ENCODE peak calls at places on chromosomes 7 and 10, in eight cellular contexts. U is IMR-90, R is heart left ventricle, P is AG04450, M is WERI-Rb-1, G is tibial nerve, X is hepatocyte, C is RWPE1. D is an unnamed sample.

GRCh38 chr10:68132391-68132790 is 23.1 kb downstream of the MYPN start:
- DNase-seq in U (no peak), R (no peak), P (no peak), M (no peak), G (no peak), X (no peak), C (no peak), D (no peak)

GRCh38 chr10:70652761-70653657 is 19.3 kb upstream of the ADAMTS14 start:
- DNase-seq in U (peak), R (peak), P (peak), M (no peak), G (no peak), X (peak), C (peak), D (peak)

GRCh38 chr7:67573639-67574038 is 577.0 kb downstream of the TYW1 start:
- DNase-seq in U (no peak), R (no peak), P (no peak), M (no peak), G (no peak), X (no peak), C (no peak), D (no peak)

GRCh38 chr10:76080406-76080805 is 649.0 kb downstream of the LRMDA start:
- DNase-seq in U (peak), R (no peak), P (peak), M (no peak), G (no peak), X (no peak), C (no peak), D (no peak)

GRCh38 chr10:61487506-61487905 is 34.3 kb upstream of the TMEM26 start:
- DNase-seq in U (peak), R (no peak), P (no peak), M (no peak), G (no peak), X (no peak), C (peak), D (no peak)

GRCh38 chr7:125256446-125256845 is 326.8 kb upstream of the POT1 start:
- DNase-seq in U (no peak), R (no peak), P (no peak), M (no peak), G (no peak), X (peak), C (no peak), D (no peak)

GRCh38 chr10:36493511-36493880 is 631.9 kb upstream of the ANKRD30A start:
- DNase-seq in U (peak), R (no peak), P (no peak), M (no peak), G (no peak), X (no peak), C (peak), D (no peak)

GRCh38 chr10:22427101-22427500 is 81.8 kb downstream of the SPAG6 start:
- DNase-seq in U (peak), R (no peak), P (no peak), M (no peak), G (no peak), X (peak), C (peak), D (no peak)

GRCh38 chr7:2508327-2509231 is 11.0 kb upstream of the LFNG start:
- DNase-seq in U (peak), R (peak), P (no peak), M (peak), G (peak), X (no peak), C (no peak), D (peak)

DNA sequence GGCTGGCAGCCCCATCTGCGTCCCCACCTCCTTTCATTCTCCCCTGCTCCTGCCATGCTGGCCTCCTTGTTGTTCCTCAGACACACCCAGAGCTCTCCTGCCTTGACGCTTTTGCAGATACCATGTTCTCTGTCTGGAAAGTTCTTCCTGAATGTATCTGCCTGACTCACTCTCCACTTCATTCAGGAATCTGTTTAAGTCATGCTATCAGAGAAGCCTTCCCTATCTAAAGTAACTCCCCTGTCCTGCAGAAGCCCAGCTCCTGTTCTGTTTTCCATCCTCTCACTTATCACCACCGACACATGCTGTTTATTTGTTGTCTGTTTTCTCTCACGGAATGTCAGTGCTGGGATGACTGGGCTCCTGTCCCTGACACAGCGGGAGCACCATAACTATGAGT is 82.0 kb downstream of the AFAP1L2 start:
- DNase-seq in U (peak), R (no peak), P (no peak), M (no peak), G (no peak), X (peak), C (no peak), D (no peak)
- H3K27ac ChIP-seq in U (no peak), R (peak), P (no peak), M (no peak), G (no peak), X (peak), C (peak), D (peak)

DNA sequence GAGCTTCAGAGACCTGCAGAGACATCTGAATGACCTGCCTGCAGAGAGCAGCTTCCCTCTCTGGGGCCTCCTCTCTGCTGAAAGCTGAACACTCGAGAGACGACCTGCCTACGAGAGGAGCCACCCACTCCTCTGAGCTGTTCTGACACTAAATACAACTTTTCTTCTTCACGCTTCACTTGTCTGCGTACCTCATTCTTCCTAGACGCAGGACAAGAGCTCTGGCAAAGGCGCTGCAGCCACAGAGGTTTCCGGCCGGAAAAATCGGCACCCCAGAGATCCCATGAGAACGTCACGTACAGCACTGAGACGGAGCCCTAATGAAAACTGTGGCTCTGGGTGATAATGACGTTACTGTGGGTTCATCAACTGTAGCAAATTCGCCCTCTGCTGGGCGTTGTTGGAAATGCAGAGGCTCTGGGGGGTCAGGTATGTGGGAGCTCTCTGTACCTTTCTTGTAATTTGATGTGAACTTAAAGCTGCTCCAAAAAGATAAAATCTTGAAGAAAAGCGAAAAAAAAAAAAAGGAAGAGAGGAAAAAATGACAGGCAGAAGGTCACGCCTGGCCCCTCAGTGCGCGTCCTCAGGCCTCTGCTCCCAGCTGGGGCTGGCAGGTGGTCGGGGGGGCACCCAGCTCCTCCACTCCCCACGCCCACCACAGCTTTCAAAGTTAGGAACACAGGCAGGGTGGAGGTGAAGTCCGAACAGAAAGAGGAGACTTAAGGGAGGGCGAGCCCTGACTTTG is 120.7 kb downstream of the DYNC2I1 start:
- DNase-seq in U (peak), R (peak), P (peak), M (peak), G (peak), X (peak), C (peak), D (peak)
- TF ChIP-seq CTCF in U (peak), R (peak), P (peak), M (peak), G (peak), X (peak), C (peak), D (peak)

GRCh38 chr7:29857654-29858053 is 51.3 kb downstream of the WIPF3 start:
- DNase-seq in U (no peak), R (no peak), P (no peak), M (no peak), G (no peak), X (no peak), C (no peak), D (no peak)
- H3K27ac ChIP-seq in U (no peak), R (no peak), P (no peak), M (no peak), G (no peak), X (no peak), C (no peak), D (no peak)

GRCh38 chr7:41045556-41046123 is 657.2 kb downstream of the INHBA start:
- DNase-seq in U (no peak), R (no peak), P (no peak), M (no peak), G (no peak), X (peak), C (peak), D (no peak)
- TF ChIP-seq CTCF in U (no peak), R (no peak), P (no peak), M (no peak), G (no peak), X (peak), C (no peak), D (no peak)

GRCh38 chr7:70459546-70459945 is 672.4 kb upstream of the GALNT17 start:
- DNase-seq in U (no peak), R (no peak), P (no peak), M (no peak), G (no peak), X (no peak), C (peak), D (no peak)

GRCh38 chr7:70456729-70457128 is 675.2 kb upstream of the GALNT17 start:
- DNase-seq in U (no peak), R (no peak), P (no peak), M (no peak), G (no peak), X (no peak), C (no peak), D (no peak)

GRCh38 chr7:70457477-70458194 is 674.3 kb upstream of the GALNT17 start:
- DNase-seq in U (no peak), R (no peak), P (no peak), M (no peak), G (no peak), X (peak), C (no peak), D (no peak)

GRCh38 chr7:70458195-70458695 is 673.7 kb upstream of the GALNT17 start:
- DNase-seq in U (no peak), R (peak), P (no peak), M (no peak), G (no peak), X (no peak), C (no peak), D (no peak)

DNA sequence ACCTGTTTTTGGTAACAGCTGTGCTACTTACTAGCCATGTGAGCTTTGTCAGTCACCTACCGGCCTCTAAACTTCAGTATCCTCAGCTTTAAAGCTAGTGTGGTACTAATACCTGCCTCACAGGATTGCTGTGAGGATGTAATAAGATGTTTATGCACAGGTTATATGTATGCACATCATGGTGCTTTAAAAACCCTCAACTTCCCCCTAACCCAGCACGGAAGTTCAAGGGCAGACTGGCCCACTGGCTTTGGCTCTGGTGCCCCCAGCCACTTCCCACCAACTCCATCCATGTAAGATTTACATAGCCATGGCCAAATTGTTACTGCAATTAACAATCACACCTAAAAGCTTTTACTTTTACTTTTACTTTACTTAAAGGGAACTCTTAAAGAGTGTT is 676.0 kb upstream of the GALNT17 start:
- DNase-seq in U (no peak), R (no peak), P (no peak), M (no peak), G (no peak), X (no peak), C (no peak), D (no peak)
- H3K27ac ChIP-seq in U (no peak), R (no peak), P (no peak), M (no peak), G (no peak), X (no peak), C (no peak), D (no peak)

DNA sequence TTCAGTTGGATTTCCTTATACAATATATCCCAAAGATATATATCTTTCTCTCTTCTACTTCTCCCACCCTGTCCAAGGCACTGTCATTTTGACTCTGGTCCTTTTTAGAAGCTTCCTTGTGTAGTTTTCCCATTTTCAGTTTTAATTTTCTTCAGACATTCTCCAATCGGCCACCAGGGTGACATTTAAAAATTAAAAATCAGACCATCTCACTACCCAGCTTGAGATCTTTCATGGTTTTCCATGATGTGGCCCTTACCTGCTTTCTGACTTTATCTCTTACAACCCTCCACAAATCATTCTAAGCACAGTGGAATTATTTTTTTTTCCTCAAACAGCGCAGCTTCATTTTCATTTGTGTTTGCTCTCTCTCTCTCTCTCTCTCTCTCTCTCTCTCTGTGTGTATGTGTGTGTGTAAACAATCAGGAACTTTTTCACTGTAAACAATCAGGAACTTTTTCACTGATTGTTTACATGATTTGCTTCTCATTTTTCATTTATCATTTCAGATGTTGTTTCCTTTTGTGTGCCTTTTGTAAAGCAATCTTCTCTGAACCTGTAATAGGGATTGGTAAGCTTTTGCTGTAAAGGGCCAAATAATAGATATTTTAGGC is 348.8 kb downstream of the ATRNL1 start:
- DNase-seq in U (no peak), R (no peak), P (no peak), M (no peak), G (no peak), X (no peak), C (no peak), D (no peak)
- TF ChIP-seq CTCF in U (no peak), R (no peak), P (peak), M (no peak), G (no peak), X (no peak), C (no peak), D (no peak)

GRCh38 chr10:77400041-77400440 is 237.6 kb downstream of the KCNMA1 start:
- DNase-seq in U (no peak), R (no peak), P (no peak), M (no peak), G (no peak), X (no peak), C (no peak), D (no peak)
- H3K27ac ChIP-seq in U (no peak), R (no peak), P (no peak), M (no peak), G (no peak), X (no peak), C (peak), D (no peak)